ENCODE peak calls at places on chromosomes 12 and 14, in nine cellular contexts. One of them, this sample, is unnamed.

GRCh38 chr12:25764409-25764808 is 194.1 kb upstream of the RASSF8 start:
- DNase-seq in upper lobe of right lung: no peak
- DNase-seq in endothelial cell of umbilical vein: no peak
- DNase-seq in RWPE1: no peak
- DNase-seq in foreskin fibroblast: no peak
- DNase-seq in choroid plexus epithelial cell: no peak
- DNase-seq in neural crest cell: no peak
- DNase-seq in AG04450: no peak
- DNase-seq in astrocyte of the spinal cord: no peak
- DNase-seq in this sample: no peak

GRCh38 chr12:113891737-113892520 is 74.2 kb downstream of the RBM19 start:
- DNase-seq in upper lobe of right lung: no peak
- DNase-seq in endothelial cell of umbilical vein: peak; percentile 30
- DNase-seq in RWPE1: no peak
- DNase-seq in foreskin fibroblast: no peak
- DNase-seq in choroid plexus epithelial cell: no peak
- DNase-seq in neural crest cell: no peak
- DNase-seq in AG04450: no peak
- DNase-seq in astrocyte of the spinal cord: no peak
- DNase-seq in this sample: no peak

GRCh38 chr12:124188561-124189405 is 106.1 kb upstream of the RFLNA start:
- DNase-seq in upper lobe of right lung: no peak
- DNase-seq in endothelial cell of umbilical vein: peak; percentile 41
- DNase-seq in RWPE1: peak; percentile 17
- DNase-seq in foreskin fibroblast: no peak
- DNase-seq in choroid plexus epithelial cell: peak; percentile 40
- DNase-seq in neural crest cell: no peak
- DNase-seq in AG04450: no peak
- DNase-seq in astrocyte of the spinal cord: no peak
- DNase-seq in this sample: peak; percentile 11

GRCh38 chr12:1993341-1993740 is 10.9 kb downstream of the DCP1B start:
- DNase-seq in upper lobe of right lung: no peak
- DNase-seq in endothelial cell of umbilical vein: peak; percentile 64
- DNase-seq in RWPE1: peak; percentile 71
- DNase-seq in foreskin fibroblast: peak; percentile 90
- DNase-seq in choroid plexus epithelial cell: peak; percentile 92
- DNase-seq in neural crest cell: no peak
- DNase-seq in AG04450: peak; percentile 88
- DNase-seq in astrocyte of the spinal cord: peak; percentile 88
- DNase-seq in this sample: peak; percentile 96

GRCh38 chr12:128820723-128821432 is 2.9 kb downstream of the SLC15A4 start:
- DNase-seq in upper lobe of right lung: no peak
- DNase-seq in endothelial cell of umbilical vein: no peak
- DNase-seq in RWPE1: no peak
- DNase-seq in foreskin fibroblast: no peak
- DNase-seq in choroid plexus epithelial cell: peak; percentile 38
- DNase-seq in neural crest cell: no peak
- DNase-seq in AG04450: no peak
- DNase-seq in astrocyte of the spinal cord: no peak
- DNase-seq in this sample: no peak

GRCh38 chr14:100540141-100540925 is 46.9 kb downstream of the BEGAIN start:
- DNase-seq in upper lobe of right lung: no peak
- DNase-seq in endothelial cell of umbilical vein: no peak
- DNase-seq in RWPE1: no peak
- DNase-seq in foreskin fibroblast: no peak
- DNase-seq in choroid plexus epithelial cell: no peak
- DNase-seq in neural crest cell: peak; percentile 42
- DNase-seq in AG04450: no peak
- DNase-seq in astrocyte of the spinal cord: no peak
- DNase-seq in this sample: no peak

GRCh38 chr12:23674064-23674463 is 275.4 kb downstream of the SOX5 start:
- DNase-seq in upper lobe of right lung: no peak
- DNase-seq in endothelial cell of umbilical vein: no peak
- DNase-seq in RWPE1: no peak
- DNase-seq in foreskin fibroblast: no peak
- DNase-seq in choroid plexus epithelial cell: no peak
- DNase-seq in neural crest cell: no peak
- DNase-seq in AG04450: no peak
- DNase-seq in astrocyte of the spinal cord: no peak
- DNase-seq in this sample: no peak

GRCh38 chr14:72024043-72024407 is 91.8 kb downstream of the RGS6 start:
- DNase-seq in upper lobe of right lung: no peak
- DNase-seq in endothelial cell of umbilical vein: peak; percentile 2
- DNase-seq in RWPE1: peak; percentile 19
- DNase-seq in foreskin fibroblast: no peak
- DNase-seq in choroid plexus epithelial cell: peak; percentile 45
- DNase-seq in neural crest cell: no peak
- DNase-seq in AG04450: no peak
- DNase-seq in astrocyte of the spinal cord: peak; percentile 3
- DNase-seq in this sample: peak; percentile 35

GRCh38 chr12:54162741-54163140 is 26.0 kb downstream of the SMUG1 start:
- DNase-seq in upper lobe of right lung: no peak
- DNase-seq in endothelial cell of umbilical vein: no peak
- DNase-seq in RWPE1: no peak
- DNase-seq in foreskin fibroblast: no peak
- DNase-seq in choroid plexus epithelial cell: no peak
- DNase-seq in neural crest cell: no peak
- DNase-seq in AG04450: no peak
- DNase-seq in astrocyte of the spinal cord: no peak
- DNase-seq in this sample: no peak

GRCh38 chr12:58341791-58342190 is 400.4 kb downstream of the ATP23 start:
- DNase-seq in upper lobe of right lung: no peak
- DNase-seq in endothelial cell of umbilical vein: peak; percentile 99
- DNase-seq in RWPE1: no peak
- DNase-seq in foreskin fibroblast: peak; percentile 86
- DNase-seq in choroid plexus epithelial cell: peak; percentile 83
- DNase-seq in neural crest cell: no peak
- DNase-seq in AG04450: peak; percentile 87
- DNase-seq in astrocyte of the spinal cord: peak; percentile 54
- DNase-seq in this sample: peak; percentile 22

GRCh38 chr14:50103558-50103957 is 12.8 kb downstream of the VCPKMT start:
- DNase-seq in upper lobe of right lung: no peak
- DNase-seq in endothelial cell of umbilical vein: no peak
- DNase-seq in RWPE1: no peak
- DNase-seq in foreskin fibroblast: no peak
- DNase-seq in choroid plexus epithelial cell: peak; percentile 65
- DNase-seq in neural crest cell: no peak
- DNase-seq in AG04450: no peak
- DNase-seq in astrocyte of the spinal cord: no peak
- DNase-seq in this sample: no peak

GRCh38 chr14:64465208-64465821 is at the start of gene AKAP5:
- DNase-seq in upper lobe of right lung: peak; percentile 80
- DNase-seq in endothelial cell of umbilical vein: peak; percentile 63
- DNase-seq in RWPE1: peak; percentile 54
- DNase-seq in foreskin fibroblast: peak; percentile 6
- DNase-seq in choroid plexus epithelial cell: peak; percentile 31
- DNase-seq in neural crest cell: peak; percentile 68
- DNase-seq in AG04450: no peak
- DNase-seq in astrocyte of the spinal cord: peak; percentile 23
- DNase-seq in this sample: peak; percentile 8

DNA sequence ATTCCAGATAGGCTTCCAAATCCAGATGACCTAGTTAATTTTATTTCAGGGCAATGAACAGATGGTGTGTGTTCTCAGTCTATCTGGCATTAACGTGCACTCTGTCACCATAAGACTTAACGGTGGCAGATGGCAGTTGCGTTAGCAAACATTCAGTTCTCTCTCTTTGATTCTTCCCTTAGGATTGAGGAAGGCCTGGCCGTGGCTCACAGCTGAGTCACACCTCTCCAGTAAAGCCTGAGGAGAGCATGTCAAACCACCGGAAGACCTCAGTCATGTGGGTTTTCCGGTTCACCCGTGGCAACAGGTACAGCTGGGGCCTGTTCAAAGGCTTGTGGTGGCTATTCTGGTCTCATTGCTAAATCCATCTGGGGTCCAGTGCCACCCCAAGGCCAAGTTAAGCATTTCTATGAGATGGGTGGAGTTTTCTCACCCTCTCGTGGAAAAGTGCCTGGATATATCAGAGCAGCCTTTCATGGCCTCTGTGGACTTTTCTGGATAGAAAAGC is 545.1 kb upstream of the ATP2B1 start:
- DNase-seq in upper lobe of right lung: peak; percentile 63
- DNase-seq in endothelial cell of umbilical vein: peak; percentile 90
- DNase-seq in RWPE1: peak; percentile 85
- DNase-seq in foreskin fibroblast: peak; percentile 96
- DNase-seq in choroid plexus epithelial cell: peak; percentile 89
- DNase-seq in neural crest cell: no peak
- DNase-seq in AG04450: peak; percentile 58
- DNase-seq in astrocyte of the spinal cord: peak; percentile 96
- DNase-seq in this sample: peak; percentile 97
- TF ChIP-seq CTCF in upper lobe of right lung: peak; percentile 13
- TF ChIP-seq CTCF in endothelial cell of umbilical vein: peak; percentile 53
- TF ChIP-seq CTCF in RWPE1: peak; percentile 28
- TF ChIP-seq CTCF in foreskin fibroblast: peak; percentile 32
- TF ChIP-seq CTCF in choroid plexus epithelial cell: peak; percentile 45
- TF ChIP-seq CTCF in neural crest cell: no peak
- TF ChIP-seq CTCF in AG04450: peak; percentile 22
- TF ChIP-seq CTCF in astrocyte of the spinal cord: peak; percentile 37
- TF ChIP-seq CTCF in this sample: peak; percentile 35

GRCh38 chr14:23362200-23362599 is 2.8 kb downstream of the EFS start:
- DNase-seq in upper lobe of right lung: no peak
- DNase-seq in endothelial cell of umbilical vein: no peak
- DNase-seq in RWPE1: no peak
- DNase-seq in foreskin fibroblast: no peak
- DNase-seq in choroid plexus epithelial cell: peak; percentile 41
- DNase-seq in neural crest cell: no peak
- DNase-seq in AG04450: no peak
- DNase-seq in astrocyte of the spinal cord: peak; percentile 14
- DNase-seq in this sample: no peak
- TF ChIP-seq CTCF in upper lobe of right lung: no peak
- TF ChIP-seq CTCF in endothelial cell of umbilical vein: no peak
- TF ChIP-seq CTCF in RWPE1: no peak
- TF ChIP-seq CTCF in foreskin fibroblast: peak; percentile 34
- TF ChIP-seq CTCF in choroid plexus epithelial cell: peak; percentile 53
- TF ChIP-seq CTCF in neural crest cell: peak; percentile 43
- TF ChIP-seq CTCF in AG04450: peak; percentile 43
- TF ChIP-seq CTCF in astrocyte of the spinal cord: peak; percentile 31
- TF ChIP-seq CTCF in this sample: no peak

GRCh38 chr14:104786091-104786586 is 9.4 kb downstream of the AKT1 start:
- DNase-seq in upper lobe of right lung: peak; percentile 87
- DNase-seq in endothelial cell of umbilical vein: no peak
- DNase-seq in RWPE1: no peak
- DNase-seq in foreskin fibroblast: no peak
- DNase-seq in choroid plexus epithelial cell: no peak
- DNase-seq in neural crest cell: no peak
- DNase-seq in AG04450: no peak
- DNase-seq in astrocyte of the spinal cord: no peak
- DNase-seq in this sample: no peak

GRCh38 chr14:104783484-104784217 is 11.9 kb downstream of the AKT1 start:
- DNase-seq in upper lobe of right lung: no peak
- DNase-seq in endothelial cell of umbilical vein: no peak
- DNase-seq in RWPE1: no peak
- DNase-seq in foreskin fibroblast: no peak
- DNase-seq in choroid plexus epithelial cell: no peak
- DNase-seq in neural crest cell: no peak
- DNase-seq in AG04450: no peak
- DNase-seq in astrocyte of the spinal cord: no peak
- DNase-seq in this sample: no peak

GRCh38 chr14:104785708-104786080 is 9.9 kb downstream of the AKT1 start:
- DNase-seq in upper lobe of right lung: no peak
- DNase-seq in endothelial cell of umbilical vein: no peak
- DNase-seq in RWPE1: no peak
- DNase-seq in foreskin fibroblast: no peak
- DNase-seq in choroid plexus epithelial cell: no peak
- DNase-seq in neural crest cell: no peak
- DNase-seq in AG04450: no peak
- DNase-seq in astrocyte of the spinal cord: no peak
- DNase-seq in this sample: no peak

GRCh38 chr14:104784218-104784568 is 11.4 kb downstream of the AKT1 start:
- DNase-seq in upper lobe of right lung: no peak
- DNase-seq in endothelial cell of umbilical vein: no peak
- DNase-seq in RWPE1: no peak
- DNase-seq in foreskin fibroblast: no peak
- DNase-seq in choroid plexus epithelial cell: no peak
- DNase-seq in neural crest cell: no peak
- DNase-seq in AG04450: no peak
- DNase-seq in astrocyte of the spinal cord: no peak
- DNase-seq in this sample: no peak

DNA sequence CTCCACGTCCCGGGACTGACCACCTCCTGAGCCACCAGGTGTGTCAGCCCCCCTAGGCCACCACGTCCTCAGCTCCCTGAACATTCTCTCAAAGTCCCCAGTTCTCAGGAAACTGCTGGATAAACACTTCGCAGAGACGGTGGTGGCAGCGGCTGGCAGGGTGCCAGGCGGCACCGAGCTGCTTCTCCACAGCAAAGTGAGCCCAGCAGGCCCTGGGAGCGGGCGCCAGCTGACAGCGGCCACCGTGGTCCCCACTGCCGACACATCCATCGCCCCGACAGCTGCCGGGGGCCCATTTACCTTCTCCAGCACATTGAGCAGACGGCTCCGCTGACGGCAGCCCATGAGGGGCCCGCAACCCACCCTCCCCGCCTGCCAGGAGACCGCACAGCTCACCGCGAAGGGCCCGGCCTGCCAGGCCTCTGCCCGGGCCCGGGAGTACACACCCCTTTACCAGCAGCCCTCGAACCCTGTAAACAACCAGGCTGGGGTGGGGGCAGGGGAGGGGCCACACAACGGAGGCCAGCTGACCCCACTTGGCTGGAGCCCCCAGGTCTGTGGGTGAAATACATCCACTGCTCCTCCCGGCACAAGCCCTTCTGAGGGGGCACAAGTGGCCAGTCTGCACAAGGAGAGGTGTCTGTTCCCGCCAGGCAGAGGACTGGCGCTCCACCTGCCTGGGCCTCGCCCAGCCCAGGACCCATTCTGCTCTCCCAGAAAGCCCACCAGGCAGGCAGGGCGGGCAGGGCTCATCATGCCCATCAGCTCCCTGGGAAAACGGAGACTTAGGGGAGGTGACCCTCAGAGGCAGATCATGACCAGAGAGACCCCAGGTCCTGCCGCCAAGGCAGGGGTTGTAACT is 10.5 kb downstream of the AKT1 start:
- DNase-seq in upper lobe of right lung: peak; percentile 84
- DNase-seq in endothelial cell of umbilical vein: no peak
- DNase-seq in RWPE1: no peak
- DNase-seq in foreskin fibroblast: no peak
- DNase-seq in choroid plexus epithelial cell: no peak
- DNase-seq in neural crest cell: no peak
- DNase-seq in AG04450: no peak
- DNase-seq in astrocyte of the spinal cord: no peak
- DNase-seq in this sample: no peak
- TF ChIP-seq CTCF in upper lobe of right lung: no peak
- TF ChIP-seq CTCF in endothelial cell of umbilical vein: no peak
- TF ChIP-seq CTCF in RWPE1: no peak
- TF ChIP-seq CTCF in foreskin fibroblast: no peak
- TF ChIP-seq CTCF in choroid plexus epithelial cell: no peak
- TF ChIP-seq CTCF in neural crest cell: no peak
- TF ChIP-seq CTCF in AG04450: no peak
- TF ChIP-seq CTCF in astrocyte of the spinal cord: no peak
- TF ChIP-seq CTCF in this sample: no peak

DNA sequence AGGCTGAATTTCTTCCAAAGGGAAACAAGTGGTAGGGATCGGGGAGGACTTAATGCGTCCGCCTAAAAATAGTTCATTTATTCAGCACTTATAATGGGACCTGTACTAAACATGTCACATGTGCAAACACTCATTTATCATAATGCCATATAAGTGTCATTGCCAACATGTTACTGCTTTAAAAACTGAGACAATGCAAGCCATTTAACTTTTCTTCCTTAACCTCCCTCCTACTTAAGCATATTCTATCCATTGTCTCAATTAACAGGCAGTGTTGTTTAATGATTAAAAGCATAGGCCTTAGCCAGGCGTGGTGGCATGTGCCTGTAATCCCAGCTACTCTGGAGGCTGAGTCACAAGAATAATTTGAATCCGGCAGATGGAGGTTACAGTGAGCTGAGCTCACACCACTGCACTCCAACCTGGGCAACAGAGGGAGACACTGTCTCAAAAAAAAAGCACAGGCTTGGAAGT is 13.5 kb upstream of the SCFD1 start:
- DNase-seq in upper lobe of right lung: no peak
- DNase-seq in endothelial cell of umbilical vein: no peak
- DNase-seq in RWPE1: no peak
- DNase-seq in foreskin fibroblast: no peak
- DNase-seq in choroid plexus epithelial cell: peak; percentile 58
- DNase-seq in neural crest cell: no peak
- DNase-seq in AG04450: no peak
- DNase-seq in astrocyte of the spinal cord: peak; percentile 53
- DNase-seq in this sample: peak; percentile 61
- TF ChIP-seq CTCF in upper lobe of right lung: no peak
- TF ChIP-seq CTCF in endothelial cell of umbilical vein: no peak
- TF ChIP-seq CTCF in RWPE1: no peak
- TF ChIP-seq CTCF in foreskin fibroblast: peak; percentile 19
- TF ChIP-seq CTCF in choroid plexus epithelial cell: peak; percentile 34
- TF ChIP-seq CTCF in neural crest cell: no peak
- TF ChIP-seq CTCF in AG04450: peak; percentile 22
- TF ChIP-seq CTCF in astrocyte of the spinal cord: peak; percentile 32
- TF ChIP-seq CTCF in this sample: peak; percentile 12

This sample was measured in bronchial epithelial cell.